ENCODE peak calls at places on chromosomes 3 and 15, in six cellular contexts. M, N, G, T, D and H are unnamed samples.

GRCh38 chr3:31416980-31417379 is 115.7 kb upstream of the STT3B start:
- DNase-seq in D (no peak), T (no peak), M (no peak), N (no peak), G (no peak), H (no peak)

GRCh38 chr3:156396851-156397250 is 158.1 kb downstream of the SSR3 start:
- DNase-seq in M (no peak), D (no peak), N (no peak), T (no peak), G (no peak), H (no peak)

GRCh38 chr15:49044761-49045571 is 1.3 kb downstream of the SECISBP2L start:
- DNase-seq in G (no peak), D (no peak), N (no peak), M (no peak), T (no peak), H (no peak)

GRCh38 chr15:63870403-63871209 is 36.9 kb upstream of the HERC1 start:
- DNase-seq in M (no peak), D (peak; percentile 63), T (peak; percentile 61), N (no peak), G (no peak), H (no peak)

GRCh38 chr3:50562866-50563265 is 4.7 kb downstream of the C3orf18 start:
- DNase-seq in G (no peak), T (no peak), N (no peak), M (no peak), D (no peak), H (no peak)

GRCh38 chr3:129162729-129163579 is 2.1 kb upstream of the ISY1 start:
- DNase-seq in N (no peak), T (peak; percentile 29), G (no peak), M (no peak), D (peak; percentile 45), H (no peak)

GRCh38 chr3:134618986-134619615 is 31.7 kb downstream of the KY start:
- DNase-seq in N (no peak), T (no peak), M (peak; percentile 33), G (no peak), D (no peak), H (no peak)

GRCh38 chr3:99633887-99634558 is 4.4 kb upstream of the COL8A1 start:
- DNase-seq in D (no peak), G (no peak), N (no peak), M (no peak), T (no peak), H (no peak)

GRCh38 chr3:52851348-52851747 is 16.5 kb upstream of the MUSTN1 start:
- DNase-seq in T (peak; percentile 58), G (no peak), N (peak; percentile 51), D (peak; percentile 52), M (peak; percentile 58), H (peak; percentile 48)

GRCh38 chr15:27545494-27546255 is 553.4 kb downstream of the OCA2 start:
- DNase-seq in D (peak; percentile 30), T (no peak), N (no peak), M (no peak), G (no peak), H (no peak)

GRCh38 chr15:98412852-98413251 is 235.5 kb upstream of the IGF1R start:
- DNase-seq in T (peak; percentile 3), G (no peak), N (no peak), D (no peak), M (no peak), H (no peak)

GRCh38 chr3:15478300-15478979 is 43.1 kb downstream of the COLQ start:
- DNase-seq in D (no peak), T (no peak), N (no peak), G (no peak), M (no peak), H (no peak)

GRCh38 chr15:67863442-67863987 is 23.7 kb upstream of the RNU6-1 start:
- DNase-seq in N (peak; percentile 71), T (peak; percentile 66), D (peak; percentile 88), G (peak; percentile 61), M (peak; percentile 86), H (peak; percentile 75)

GRCh38 chr3:69272537-69272936 is 113.4 kb downstream of the FRMD4B start:
- DNase-seq in T (no peak), D (no peak), N (no peak), M (no peak), G (no peak), H (no peak)

GRCh38 chr15:29920515-29920914 is 98.2 kb upstream of the TJP1 start:
- DNase-seq in T (no peak), M (no peak), N (no peak), G (no peak), D (no peak), H (no peak)

GRCh38 chr3:59775106-59775505 is 725.3 kb upstream of the CFAP20DC start:
- DNase-seq in D (no peak), N (no peak), T (no peak), G (no peak), M (no peak), H (no peak)

GRCh38 chr3:120596116-120596852 is at the start of gene NDUFB4:
- DNase-seq in N (peak; percentile 78), G (peak; percentile 98), M (peak; percentile 95), D (peak; percentile 97), T (peak; percentile 98), H (peak; percentile 67)
- TF ChIP-seq POLR2A in N (peak; percentile 85), G (peak; percentile 90), M (peak; percentile 73), D (peak; percentile 89), T (peak; percentile 88), H (peak; percentile 87)

DNA sequence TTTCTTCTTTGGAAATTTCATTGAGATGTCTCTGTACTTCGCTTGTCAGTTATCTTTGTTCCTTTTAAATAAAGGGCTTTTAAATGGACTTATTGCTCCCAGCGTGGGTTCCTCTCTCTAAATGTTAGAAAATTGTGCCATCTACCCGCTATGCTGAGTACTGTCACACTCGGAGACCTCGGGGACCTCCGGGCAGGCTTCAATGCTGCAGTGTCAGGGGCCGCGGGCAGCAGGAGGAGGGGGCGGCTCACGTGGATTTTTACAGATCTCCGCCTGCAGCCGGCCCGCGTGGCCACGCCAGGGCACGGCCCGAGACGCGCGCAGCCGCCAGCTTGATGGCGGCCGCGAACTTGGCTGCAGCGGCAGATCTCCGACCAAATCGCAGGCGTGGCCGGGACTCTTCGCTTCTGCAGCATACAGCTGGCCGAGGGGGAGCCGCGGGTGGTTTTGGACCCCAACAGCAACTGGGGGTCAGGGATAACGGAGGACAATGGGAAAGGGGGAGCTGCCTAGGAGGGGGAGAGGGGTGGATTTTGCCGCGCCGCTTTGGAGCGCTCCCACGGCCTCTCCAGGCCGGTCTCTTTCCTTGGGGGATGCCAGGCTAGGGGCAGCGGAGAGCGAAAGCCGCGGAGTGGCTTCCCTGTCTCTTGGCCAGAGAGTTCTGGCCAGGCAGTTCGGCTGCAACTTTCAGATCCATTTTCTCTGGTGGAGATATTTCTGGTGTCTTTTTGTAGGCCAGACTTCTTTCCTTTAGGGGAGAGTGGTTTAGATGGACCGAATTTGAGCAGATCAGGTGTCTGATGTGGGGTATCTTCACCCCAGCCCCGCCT is 15.3 kb downstream of the NR2F2 start:
- DNase-seq in G (no peak), T (peak; percentile 47), M (peak; percentile 73), D (no peak), N (peak; percentile 58), H (peak; percentile 54)
- TF ChIP-seq TAF1 in G (no peak), T (no peak), M (no peak), D (no peak), N (no peak), H (no peak)

GRCh38 chr3:76352069-76352847 is 566.9 kb upstream of the ZNF717 start:
- DNase-seq in D (no peak), N (no peak), T (no peak), G (no peak), M (no peak), H (no peak)

GRCh38 chr3:76349715-76350480 is 564.5 kb upstream of the ZNF717 start:
- DNase-seq in M (no peak), G (no peak), N (no peak), D (no peak), T (peak; percentile 48), H (no peak)

GRCh38 chr3:76345878-76346277 is 560.5 kb upstream of the ZNF717 start:
- DNase-seq in T (no peak), D (no peak), N (no peak), G (no peak), M (no peak), H (no peak)

DNA sequence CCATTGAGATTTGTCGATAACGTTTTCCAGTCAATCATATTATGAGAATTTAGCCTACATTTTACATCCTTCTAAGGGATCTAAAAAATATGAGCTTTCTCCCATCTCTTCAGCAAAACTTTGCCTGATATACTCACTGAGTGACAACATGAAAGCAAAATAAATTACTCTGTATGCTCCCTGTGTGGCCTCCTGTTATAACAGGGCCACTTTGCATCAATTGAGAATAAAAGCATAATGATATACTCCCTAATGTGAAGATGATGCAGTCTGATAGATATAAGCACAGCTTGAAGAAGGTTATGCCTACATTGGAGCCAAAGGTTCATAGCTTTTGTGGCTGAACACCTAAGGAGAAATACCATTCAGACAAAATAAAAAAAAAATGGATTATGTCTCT is 561.3 kb upstream of the ZNF717 start:
- DNase-seq in D (no peak), T (no peak), G (no peak), M (no peak), N (no peak), H (no peak)
- TF ChIP-seq POLR2AphosphoS5 in D (no peak), T (no peak), G (no peak), M (no peak), N (no peak), H (no peak)

GRCh38 chr3:37957185-37957936 is 33.2 kb upstream of the VILL start:
- DNase-seq in M (no peak), N (no peak), T (no peak), D (no peak), G (no peak), H (no peak)
- TF ChIP-seq POLR2A in M (no peak), N (no peak), T (no peak), D (no peak), G (no peak), H (no peak)

DNA sequence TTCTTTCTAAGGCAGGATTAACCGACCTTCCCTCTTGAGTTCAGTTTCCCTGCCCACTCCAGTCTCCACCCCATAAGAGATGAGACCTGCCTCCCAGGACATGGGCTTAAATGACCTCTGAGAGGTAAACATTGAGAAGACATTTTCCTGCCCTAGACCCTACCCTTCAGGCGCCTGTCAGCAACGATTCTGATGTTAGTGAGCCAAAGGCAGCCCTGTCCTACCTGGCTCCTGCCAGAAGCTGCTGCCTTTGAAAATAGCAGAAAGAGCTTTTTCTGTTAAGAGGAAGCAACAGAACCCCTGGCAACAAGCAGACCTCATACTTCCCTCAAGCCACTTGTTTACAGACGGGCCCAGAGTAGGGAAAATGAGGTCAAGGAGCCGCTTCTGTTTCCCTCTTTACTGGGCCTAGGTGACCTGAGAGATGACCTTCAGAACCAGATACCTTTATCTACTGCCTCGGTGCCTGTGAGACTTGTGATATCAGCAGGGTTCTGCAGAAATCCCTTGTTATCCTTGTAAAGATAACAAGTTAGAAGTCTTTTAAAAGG is 52.0 kb downstream of the CD200R1L start:
- DNase-seq in T (no peak), D (peak; percentile 57), N (no peak), M (no peak), G (no peak), H (no peak)
- TF ChIP-seq TAF1 in T (no peak), D (no peak), N (no peak), M (no peak), G (no peak), H (no peak)